ENCODE peak calls at places on chromosome X, in five cellular contexts. One of them, this sample, is unnamed.

GRCh38 chrX:12950851-12951589 is 23.9 kb upstream of the TMSB4X start:
- DNase-seq in AG10803: no peak
- DNase-seq in heart left ventricle: no peak
- DNase-seq in mammary epithelial cell: no peak
- DNase-seq in heart right ventricle: peak; percentile 21
- DNase-seq in this sample: no peak

GRCh38 chrX:138710311-138710791 is 1.2 kb downstream of the FGF13 start:
- DNase-seq in heart right ventricle: no peak
- DNase-seq in AG10803: no peak
- DNase-seq in mammary epithelial cell: no peak
- DNase-seq in heart left ventricle: peak; percentile 17
- DNase-seq in this sample: no peak

GRCh38 chrX:102650903-102651241 is 411 bp upstream of the GPRASP1 start:
- DNase-seq in mammary epithelial cell: no peak
- DNase-seq in AG10803: no peak
- DNase-seq in heart left ventricle: no peak
- DNase-seq in heart right ventricle: no peak
- DNase-seq in this sample: no peak

GRCh38 chrX:153848325-153848724 is 18.0 kb upstream of the PDZD4 start:
- DNase-seq in AG10803: no peak
- DNase-seq in heart right ventricle: no peak
- DNase-seq in heart left ventricle: no peak
- DNase-seq in mammary epithelial cell: no peak
- DNase-seq in this sample: no peak

GRCh38 chrX:39261446-39262147 is 460.3 kb downstream of the MID1IP1 start:
- DNase-seq in heart left ventricle: no peak
- DNase-seq in heart right ventricle: no peak
- DNase-seq in mammary epithelial cell: peak; percentile 82
- DNase-seq in AG10803: peak; percentile 67
- DNase-seq in this sample: no peak

GRCh38 chrX:84240848-84241565 is 53.0 kb upstream of the RPS6KA6 start:
- DNase-seq in AG10803: no peak
- DNase-seq in mammary epithelial cell: no peak
- DNase-seq in heart right ventricle: no peak
- DNase-seq in heart left ventricle: no peak
- DNase-seq in this sample: no peak

GRCh38 chrX:53128097-53128749 is 34.3 kb downstream of the KANTR start:
- DNase-seq in heart left ventricle: no peak
- DNase-seq in heart right ventricle: no peak
- DNase-seq in mammary epithelial cell: no peak
- DNase-seq in AG10803: peak; percentile 52
- DNase-seq in this sample: no peak

GRCh38 chrX:39630344-39630743 is 467.4 kb downstream of the BCOR start:
- DNase-seq in mammary epithelial cell: no peak
- DNase-seq in heart right ventricle: no peak
- DNase-seq in heart left ventricle: no peak
- DNase-seq in AG10803: no peak
- DNase-seq in this sample: no peak

GRCh38 chrX:103686199-103687072 is at the start of gene MORF4L2:
- DNase-seq in AG10803: peak; percentile 99
- DNase-seq in heart left ventricle: peak; percentile 92
- DNase-seq in heart right ventricle: peak; percentile 78
- DNase-seq in mammary epithelial cell: peak; percentile 97
- DNase-seq in this sample: peak; percentile 97

GRCh38 chrX:142251665-142252064 is 46.6 kb upstream of the MAGEC2 start:
- DNase-seq in AG10803: no peak
- DNase-seq in heart left ventricle: no peak
- DNase-seq in mammary epithelial cell: peak; percentile 2
- DNase-seq in heart right ventricle: no peak
- DNase-seq in this sample: no peak

GRCh38 chrX:97126020-97126419 is 242.3 kb downstream of the RPA4 start:
- DNase-seq in mammary epithelial cell: peak; percentile 59
- DNase-seq in heart left ventricle: no peak
- DNase-seq in heart right ventricle: no peak
- DNase-seq in AG10803: peak; percentile 26
- DNase-seq in this sample: no peak

GRCh38 chrX:79259073-79259689 is 108.0 kb downstream of the ITM2A start:
- DNase-seq in heart left ventricle: no peak
- DNase-seq in heart right ventricle: no peak
- DNase-seq in mammary epithelial cell: no peak
- DNase-seq in AG10803: no peak
- DNase-seq in this sample: no peak

GRCh38 chrX:30874851-30875250 is 14.2 kb downstream of the TAB3 start:
- DNase-seq in AG10803: no peak
- DNase-seq in heart left ventricle: no peak
- DNase-seq in mammary epithelial cell: peak; percentile 40
- DNase-seq in heart right ventricle: no peak
- DNase-seq in this sample: no peak

GRCh38 chrX:26999634-27000033 is 463.5 kb downstream of the PPP4R3C start:
- DNase-seq in AG10803: no peak
- DNase-seq in mammary epithelial cell: no peak
- DNase-seq in heart left ventricle: no peak
- DNase-seq in heart right ventricle: no peak
- DNase-seq in this sample: no peak

This sample was measured in right atrium auricular region.